ENCODE peak calls at places on chromosome 1, in four cellular contexts. S is Peyer's patch, O is epithelial cell of esophagus, M is OCI-LY7. Z is an unnamed sample.

GRCh38 chr1:83978056-83978455 is 20.9 kb downstream of the TTLL7 start:
- DNase-seq in S (no peak), O (no peak), M (no peak), Z (no peak)

GRCh38 chr1:209038316-209038715 is 545.2 kb upstream of the CAMK1G start:
- DNase-seq in S (no peak), O (peak), M (no peak), Z (no peak)

GRCh38 chr1:166164995-166165660 is 1.7 kb downstream of the FAM78B start:
- DNase-seq in S (peak), O (peak), M (peak), Z (peak)

GRCh38 chr1:101235696-101236545 is 898 bp upstream of the S1PR1 start:
- DNase-seq in S (peak), O (peak), M (peak), Z (peak)

GRCh38 chr1:211603191-211603701 is 24.3 kb upstream of the SLC30A1 start:
- DNase-seq in S (peak), O (peak), M (no peak), Z (no peak)

GRCh38 chr1:6176751-6177150 is 3.4 kb downstream of the CHD5 start:
- DNase-seq in S (no peak), O (no peak), M (no peak), Z (no peak)

GRCh38 chr1:233714631-233715217 is 100.8 kb downstream of the KCNK1 start:
- DNase-seq in S (no peak), O (no peak), M (no peak), Z (no peak)

GRCh38 chr1:168613689-168614655 is 37.6 kb downstream of the XCL1 start:
- DNase-seq in S (no peak), O (no peak), M (no peak), Z (no peak)

GRCh38 chr1:24906760-24907490 is 23.2 kb downstream of the RUNX3 start:
- DNase-seq in S (peak), O (no peak), M (no peak), Z (no peak)

DNA sequence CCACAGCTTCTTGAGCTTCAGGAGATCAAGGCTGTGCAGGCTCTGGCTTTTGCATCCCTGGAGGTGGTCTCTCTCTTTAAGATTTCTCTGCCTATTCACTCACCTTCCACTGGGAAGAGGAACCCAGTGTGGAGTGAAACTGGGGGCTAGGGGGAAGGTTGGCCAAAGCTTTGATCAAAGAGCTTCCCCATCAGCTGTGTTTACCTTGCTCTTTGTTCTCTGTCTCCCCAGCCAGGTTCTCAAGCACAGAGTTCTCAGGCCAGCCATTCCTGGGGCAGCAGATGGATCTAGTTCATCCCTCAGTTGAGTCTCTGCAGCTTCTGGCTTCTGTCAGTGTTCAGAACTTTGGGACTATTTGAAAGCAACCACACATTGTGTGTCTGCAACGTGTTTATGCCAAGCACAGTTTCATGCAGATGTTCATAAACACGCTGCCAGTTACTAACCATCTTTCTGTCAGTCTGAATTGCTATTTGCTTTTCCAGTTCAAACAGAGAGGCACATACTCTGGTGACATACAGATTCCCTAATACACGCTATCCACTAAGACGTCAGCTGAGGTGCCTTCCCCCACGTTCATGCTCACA is 17.2 kb upstream of the MRPS14 start:
- DNase-seq in S (no peak), O (no peak), M (no peak), Z (no peak)
- TF ChIP-seq CTCF in S (no peak), O (no peak), M (no peak), Z (no peak)

DNA sequence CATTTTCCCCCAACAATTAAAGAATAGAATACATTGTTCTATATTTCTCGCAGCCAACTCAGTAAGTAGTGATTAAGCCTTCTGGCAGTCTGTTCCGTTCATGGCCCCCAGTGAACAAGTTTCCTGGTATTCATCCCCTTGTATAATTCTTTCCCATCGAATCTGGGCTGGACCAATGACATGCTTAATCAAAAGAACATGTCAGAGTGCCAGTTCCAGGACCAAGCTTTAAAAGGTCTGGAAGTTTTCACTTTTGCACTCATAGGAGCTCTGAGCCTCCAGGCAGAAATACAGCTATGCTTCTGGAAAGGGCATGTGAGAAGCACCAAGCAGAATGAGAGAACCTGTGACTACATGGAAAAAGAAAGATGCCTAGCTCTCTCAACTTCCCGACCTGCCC is 22.5 kb upstream of the DPYD start:
- DNase-seq in S (no peak), O (peak), M (no peak), Z (peak)
- TF ChIP-seq CTCF in S (no peak), O (no peak), M (no peak), Z (no peak)

GRCh38 chr1:61079898-61080336 is 2.4 kb upstream of the NFIA start:
- DNase-seq in S (peak), O (peak), M (no peak), Z (peak)
- TF ChIP-seq CTCF in S (no peak), O (no peak), M (peak), Z (peak)

DNA sequence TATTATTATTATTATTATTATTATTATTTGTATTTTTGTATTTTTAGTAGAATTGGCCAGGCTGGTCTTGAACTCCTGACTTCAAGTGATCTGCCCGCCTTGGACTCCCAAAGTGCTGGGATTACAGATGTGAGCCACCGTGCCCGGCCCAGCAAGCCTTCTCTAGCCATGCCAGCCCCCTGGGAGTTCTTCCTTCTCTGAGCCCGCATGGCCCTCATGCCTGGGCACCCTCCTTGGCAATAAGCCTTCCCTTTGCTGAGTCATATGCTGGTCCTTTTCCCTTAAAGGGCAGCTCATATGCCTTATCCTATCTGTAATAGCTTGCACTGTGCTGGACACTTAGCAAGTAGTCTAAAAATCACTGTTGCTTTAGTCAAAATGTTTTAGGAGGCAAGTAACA is 8.5 kb upstream of the NBL1 start:
- DNase-seq in S (no peak), O (peak), M (no peak), Z (peak)
- TF ChIP-seq CTCF in S (no peak), O (no peak), M (no peak), Z (no peak)

GRCh38 chr1:156485984-156486383 is 14.6 kb downstream of the MEF2D start:
- DNase-seq in S (no peak), O (no peak), M (no peak), Z (no peak)
- TF ChIP-seq CTCF in S (no peak), O (no peak), M (no peak), Z (no peak)

GRCh38 chr1:117308406-117308916 is 58.8 kb upstream of the MAN1A2 start:
- DNase-seq in S (no peak), O (no peak), M (no peak), Z (no peak)

GRCh38 chr1:117318011-117318410 is 49.2 kb upstream of the MAN1A2 start:
- DNase-seq in S (no peak), O (no peak), M (no peak), Z (no peak)

GRCh38 chr1:117313555-117313954 is 53.7 kb upstream of the MAN1A2 start:
- DNase-seq in S (no peak), O (no peak), M (no peak), Z (no peak)

GRCh38 chr1:117318456-117318855 is 48.8 kb upstream of the MAN1A2 start:
- DNase-seq in S (no peak), O (no peak), M (no peak), Z (no peak)

GRCh38 chr1:117312453-117313138 is 54.7 kb upstream of the MAN1A2 start:
- DNase-seq in S (no peak), O (peak), M (peak), Z (peak)
- TF ChIP-seq CTCF in S (peak), O (peak), M (peak), Z (peak)